ENCODE peak calls at places on chromosomes 11 and 22, in four cellular contexts. T, L, Q and O are unnamed samples.

GRCh38 chr11:69002101-69002742 is 10.8 kb downstream of the MRGPRF start:
- DNase-seq in T (no peak), L (no peak), Q (no peak), O (no peak)

GRCh38 chr22:20887375-20887774 is 28.6 kb downstream of the SNAP29 start:
- DNase-seq in T (peak), L (no peak), Q (no peak), O (no peak)

GRCh38 chr11:106398396-106399074 is 321.1 kb downstream of the AASDHPPT start:
- DNase-seq in T (no peak), L (no peak), Q (no peak), O (no peak)

GRCh38 chr11:127766734-127767133 is 766.2 kb upstream of the KIRREL3 start:
- DNase-seq in T (no peak), L (no peak), Q (no peak), O (no peak)

GRCh38 chr22:46971141-46971775 is 208.8 kb downstream of the TBC1D22A start:
- DNase-seq in T (no peak), L (no peak), Q (no peak), O (no peak)

GRCh38 chr11:113274708-113275582 is 39.4 kb upstream of the TTC12 start:
- DNase-seq in T (no peak), L (no peak), Q (peak), O (no peak)

GRCh38 chr11:128058580-128059208 is 528.7 kb downstream of the ETS1 start:
- DNase-seq in T (no peak), L (no peak), Q (no peak), O (no peak)

GRCh38 chr22:20128902-20129746 is 2.5 kb upstream of the ZDHHC8 start:
- DNase-seq in T (peak), L (no peak), Q (no peak), O (peak)

GRCh38 chr22:49953027-49953679 is 7.4 kb upstream of the PIM3 start:
- DNase-seq in T (no peak), L (no peak), Q (no peak), O (no peak)

GRCh38 chr11:32891657-32892354 is 805 bp upstream of the QSER1 start:
- DNase-seq in T (no peak), L (no peak), Q (no peak), O (no peak)

GRCh38 chr11:132158091-132158490 is 787.7 kb downstream of the NTM start:
- DNase-seq in T (no peak), L (no peak), Q (peak), O (no peak)

GRCh38 chr11:95134491-95134890 is 44.8 kb downstream of the ENDOD1 start:
- DNase-seq in T (no peak), L (no peak), Q (no peak), O (no peak)

GRCh38 chr11:48013269-48013901 is 33.0 kb downstream of the PTPRJ start:
- DNase-seq in T (no peak), L (no peak), Q (no peak), O (peak)

GRCh38 chr11:105937738-105938137 is 84.3 kb downstream of the MSANTD4 start:
- DNase-seq in T (no peak), L (no peak), Q (no peak), O (no peak)

GRCh38 chr11:17391493-17392355 is 3.3 kb upstream of the KCNJ11 start:
- DNase-seq in T (no peak), L (no peak), Q (no peak), O (no peak)

GRCh38 chr22:20324139-20324516 is 4.3 kb upstream of the DGCR6L start:
- DNase-seq in T (no peak), L (no peak), Q (no peak), O (peak)

GRCh38 chr22:49036513-49036912 is 791.2 kb downstream of the BRD1 start:
- DNase-seq in T (no peak), L (no peak), Q (no peak), O (no peak)

GRCh38 chr11:88520391-88520790 is 182.9 kb upstream of the CTSC start:
- DNase-seq in T (no peak), L (no peak), Q (no peak), O (no peak)

GRCh38 chr11:128182844-128183243 is 404.5 kb downstream of the ETS1 start:
- DNase-seq in T (no peak), L (no peak), Q (no peak), O (no peak)

GRCh38 chr22:38239101-38239761 is 33.6 kb downstream of the TMEM184B start:
- DNase-seq in T (no peak), L (no peak), Q (no peak), O (no peak)

GRCh38 chr11:66561975-66562248 is 6.5 kb downstream of the CTSF start:
- DNase-seq in T (no peak), L (no peak), Q (no peak), O (no peak)

DNA sequence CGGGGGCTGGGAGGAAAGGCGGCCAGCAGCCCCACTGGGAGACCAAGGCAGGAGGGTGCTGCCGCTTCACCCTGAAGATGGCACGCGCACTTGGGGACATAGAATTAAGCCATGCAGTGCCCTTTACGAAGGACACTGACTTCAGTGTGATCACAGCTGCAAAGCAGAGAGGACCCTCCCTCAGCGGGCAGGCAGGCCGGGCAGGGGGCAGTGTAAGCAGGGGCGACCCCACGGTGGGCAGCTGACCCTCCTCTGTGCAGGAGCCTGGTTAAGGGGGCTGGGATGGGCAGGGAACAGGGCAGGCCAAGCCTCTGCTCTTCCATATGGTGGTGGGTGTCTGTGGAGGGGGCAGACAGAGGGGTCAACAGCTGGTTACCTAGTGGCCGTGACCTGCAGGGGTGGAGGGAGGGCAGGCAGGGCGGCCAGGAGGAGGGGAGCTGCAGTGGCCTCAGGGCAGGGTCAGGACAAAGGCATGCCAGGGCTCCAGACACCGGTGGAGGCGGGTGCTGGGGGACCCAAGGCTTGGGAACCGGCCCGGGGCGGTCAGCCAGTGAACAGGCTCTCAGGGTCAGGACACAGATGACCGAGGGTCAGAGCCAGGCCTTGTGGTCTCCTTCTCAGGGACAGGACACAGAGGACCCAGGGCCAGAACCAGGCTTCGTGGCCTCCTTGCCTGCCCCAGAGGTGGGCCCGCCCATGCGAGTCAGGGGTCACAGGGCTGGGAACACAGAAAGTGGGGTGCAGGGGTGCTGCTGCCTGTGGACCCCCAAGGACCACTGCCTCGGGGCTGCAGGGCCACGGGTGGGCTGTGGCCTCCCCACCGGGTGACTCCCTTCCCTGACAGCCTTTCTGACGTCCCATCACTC is 7.2 kb downstream of the LMNTD2 start:
- DNase-seq in T (no peak), L (no peak), Q (no peak), O (no peak)
- TF ChIP-seq BRCA1 in T (no peak), L (no peak), Q (no peak), O (no peak)

GRCh38 chr22:33302549-33302948 is 244.4 kb upstream of the SYN3 start:
- DNase-seq in T (no peak), L (no peak), Q (no peak), O (no peak)

GRCh38 chr22:33300165-33300564 is 242.0 kb upstream of the SYN3 start:
- DNase-seq in T (no peak), L (peak), Q (no peak), O (no peak)

GRCh38 chr22:33302049-33302545 is 243.9 kb upstream of the SYN3 start:
- DNase-seq in T (peak), L (peak), Q (peak), O (peak)

GRCh38 chr22:33296941-33297340 is 238.8 kb upstream of the SYN3 start:
- DNase-seq in T (no peak), L (no peak), Q (no peak), O (no peak)

GRCh38 chr22:33299245-33299956 is 241.2 kb upstream of the SYN3 start:
- DNase-seq in T (no peak), L (peak), Q (no peak), O (no peak)
- TF ChIP-seq BRCA1 in T (no peak), L (no peak), Q (no peak), O (no peak)

GRCh38 chr22:22881116-22882032 is 6.2 kb upstream of the IGLL5 start:
- DNase-seq in T (peak), L (no peak), Q (no peak), O (no peak)
- TF ChIP-seq BRCA1 in T (no peak), L (no peak), Q (no peak), O (no peak)

DNA sequence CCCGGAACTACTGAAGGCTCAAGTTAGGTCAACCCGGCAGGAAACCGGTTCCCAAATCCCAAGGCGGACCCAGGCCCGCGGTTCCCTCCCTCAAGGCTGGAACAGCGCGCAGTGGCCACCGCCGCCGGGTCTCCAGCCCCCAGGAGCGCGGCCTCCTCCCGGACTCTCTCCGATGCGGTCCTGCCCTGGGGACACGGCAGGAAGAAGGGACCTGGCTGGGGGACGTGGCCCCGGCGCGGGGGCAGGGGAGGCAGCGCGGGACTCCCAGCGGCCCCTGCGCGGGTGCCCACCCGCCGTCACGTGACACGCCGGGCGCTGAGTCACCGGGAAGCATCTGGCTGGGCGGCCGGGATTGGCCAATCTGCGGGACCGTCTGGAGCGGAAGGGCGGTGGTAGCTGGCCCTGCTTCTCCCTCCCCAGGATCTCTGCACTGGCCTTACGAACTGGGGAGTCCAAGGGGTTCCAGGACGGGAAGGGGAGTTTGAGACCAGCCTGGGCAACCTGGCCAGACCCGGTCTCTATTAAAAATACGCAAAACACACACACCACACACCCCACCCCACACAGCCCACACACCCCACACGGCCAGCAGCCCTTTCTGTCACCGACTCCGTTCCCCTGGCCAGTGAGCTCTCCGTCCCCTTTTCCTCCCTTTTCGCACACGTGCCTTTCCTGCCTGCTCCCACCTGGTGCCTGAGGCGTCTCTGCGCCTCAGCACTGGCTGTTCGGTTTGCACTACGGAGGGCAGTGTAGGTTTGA is 21.4 kb upstream of the MALAT1 start:
- DNase-seq in T (peak), L (no peak), Q (no peak), O (peak)
- TF ChIP-seq BRCA1 in T (no peak), L (no peak), Q (no peak), O (no peak)

DNA sequence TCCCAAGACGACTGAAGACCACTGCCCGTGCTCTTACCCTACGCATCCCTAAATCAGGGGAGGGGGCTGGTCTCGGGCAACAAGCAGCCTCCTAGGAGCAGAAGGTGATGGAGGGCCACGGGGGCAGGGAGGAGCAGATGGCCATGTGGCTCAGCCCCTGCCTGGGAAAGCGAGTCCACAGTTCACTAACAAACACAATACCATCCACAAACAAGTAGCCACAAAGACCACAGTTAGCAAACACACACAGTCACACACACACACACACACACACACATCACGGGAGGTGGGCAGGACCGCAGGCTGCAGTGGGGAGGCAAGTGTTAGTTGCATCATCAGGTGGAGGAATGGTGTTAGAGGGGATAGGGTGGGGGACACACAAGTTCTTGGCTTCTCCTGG is 13.2 kb upstream of the FXYD2 start:
- DNase-seq in T (no peak), L (no peak), Q (no peak), O (no peak)
- TF ChIP-seq BRCA1 in T (no peak), L (no peak), Q (no peak), O (no peak)

GRCh38 chr22:17919276-17920144 is 104.9 kb downstream of the MICAL3 start:
- DNase-seq in T (no peak), L (no peak), Q (no peak), O (no peak)
- TF ChIP-seq BRCA1 in T (no peak), L (no peak), Q (no peak), O (no peak)

GRCh38 chr11:35930466-35930865 is 13.4 kb upstream of the LDLRAD3 start:
- DNase-seq in T (no peak), L (no peak), Q (no peak), O (no peak)

GRCh38 chr11:35928688-35929087 is 15.2 kb upstream of the LDLRAD3 start:
- DNase-seq in T (no peak), L (no peak), Q (no peak), O (no peak)

GRCh38 chr11:35927067-35927466 is 16.8 kb upstream of the LDLRAD3 start:
- DNase-seq in T (no peak), L (no peak), Q (no peak), O (no peak)

GRCh38 chr11:35923452-35923851 is 20.4 kb upstream of the LDLRAD3 start:
- DNase-seq in T (no peak), L (no peak), Q (no peak), O (no peak)

DNA sequence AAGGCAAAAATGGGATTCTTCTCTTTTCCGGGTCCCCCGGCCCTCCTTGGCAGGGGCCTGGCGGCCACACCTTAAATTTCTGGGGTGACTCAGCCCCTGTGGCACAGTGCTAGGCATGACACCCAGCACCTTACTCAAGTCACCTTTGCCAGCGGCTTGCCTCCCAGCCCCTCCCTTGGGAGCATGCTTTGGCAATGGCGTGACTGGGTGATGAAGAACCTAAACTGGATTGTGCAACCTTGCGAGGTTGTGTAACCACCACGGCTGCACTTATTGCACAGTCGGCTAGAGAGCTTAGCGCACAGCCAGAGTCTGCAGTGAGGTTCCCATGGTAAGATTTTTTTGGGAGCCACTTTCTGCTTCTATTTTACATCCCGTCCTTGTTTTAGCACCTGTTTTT is 16.1 kb upstream of the LDLRAD3 start:
- DNase-seq in T (no peak), L (no peak), Q (no peak), O (peak)
- TF ChIP-seq BRCA1 in T (no peak), L (no peak), Q (no peak), O (no peak)

GRCh38 chr11:34891611-34892010 is 24.6 kb downstream of the APIP start:
- DNase-seq in T (no peak), L (no peak), Q (no peak), O (peak)
- TF ChIP-seq BRCA1 in T (no peak), L (no peak), Q (no peak), O (no peak)

GRCh38 chr11:120547871-120548681 is 36.5 kb downstream of the GRIK4 start:
- DNase-seq in T (no peak), L (no peak), Q (no peak), O (peak)
- TF ChIP-seq BRCA1 in T (no peak), L (no peak), Q (no peak), O (no peak)

GRCh38 chr11:2525941-2526807 is 81.4 kb downstream of the KCNQ1 start:
- DNase-seq in T (no peak), L (no peak), Q (no peak), O (no peak)

GRCh38 chr11:2526808-2527381 is 82.1 kb downstream of the KCNQ1 start:
- DNase-seq in T (peak), L (no peak), Q (no peak), O (no peak)

GRCh38 chr11:2528301-2529050 is 83.7 kb downstream of the KCNQ1 start:
- DNase-seq in T (no peak), L (no peak), Q (no peak), O (no peak)

GRCh38 chr11:2529173-2529572 is 84.4 kb downstream of the KCNQ1 start:
- DNase-seq in T (no peak), L (no peak), Q (no peak), O (no peak)

GRCh38 chr11:2527621-2528291 is 82.9 kb downstream of the KCNQ1 start:
- DNase-seq in T (no peak), L (no peak), Q (no peak), O (no peak)
- TF ChIP-seq BRCA1 in T (no peak), L (no peak), Q (no peak), O (no peak)